ENCODE peak calls at places on chromosomes 12 and 14, in four cellular contexts. T is astrocyte, O is left ventricle myocardium inferior, K is A549. C is an unnamed sample.

GRCh38 chr12:94874086-94874985 is 129.2 kb downstream of the NDUFA12 start:
- DNase-seq in K (no peak), O (no peak), T (no peak), C (no peak)

GRCh38 chr12:15184484-15184883 is 36.7 kb downstream of the RERG start:
- DNase-seq in K (no peak), T (no peak), O (no peak), C (no peak)

GRCh38 chr12:109539508-109539907 is 33.8 kb downstream of the MMAB start:
- DNase-seq in O (no peak), K (no peak), T (peak; percentile 32), C (no peak)

GRCh38 chr14:81351205-81351604 is 48.9 kb downstream of the STON2 start:
- DNase-seq in K (no peak), T (no peak), O (no peak), C (no peak)

GRCh38 chr12:85280984-85281946 is 1.2 kb downstream of the ALX1 start:
- DNase-seq in T (no peak), K (no peak), O (no peak), C (peak; percentile 5)

GRCh38 chr12:1575799-1576401 is 18.5 kb downstream of the FBXL14 start:
- DNase-seq in T (no peak), K (no peak), O (no peak), C (no peak)

GRCh38 chr14:23632461-23633159 is 3.6 kb upstream of the DHRS2 start:
- DNase-seq in K (no peak), O (no peak), T (no peak), C (no peak)

GRCh38 chr12:121025442-121026226 is 9.3 kb upstream of the C12orf43 start:
- DNase-seq in T (no peak), O (no peak), K (peak; percentile 69), C (peak; percentile 96)

GRCh38 chr14:28012629-28013415 is 753.8 kb upstream of the FOXG1 start:
- DNase-seq in T (no peak), K (no peak), O (no peak), C (no peak)

GRCh38 chr14:75459099-75459741 is 31.4 kb downstream of the JDP2 start:
- DNase-seq in K (peak; percentile 19), O (peak; percentile 62), T (no peak), C (peak; percentile 49)

GRCh38 chr14:72565200-72565599 is 328.7 kb downstream of the DPF3 start:
- DNase-seq in T (no peak), K (no peak), O (peak; percentile 53), C (no peak)

GRCh38 chr12:64034901-64035576 is 187.1 kb downstream of the KICS2 start:
- DNase-seq in T (no peak), K (no peak), O (no peak), C (no peak)

GRCh38 chr12:25997401-25997973 is 39.0 kb downstream of the RASSF8 start:
- DNase-seq in T (peak; percentile 96), O (no peak), K (peak; percentile 69), C (no peak)

GRCh38 chr12:75556306-75556899 is 45.0 kb upstream of the KRR1 start:
- DNase-seq in K (peak; percentile 25), O (no peak), T (no peak), C (no peak)

GRCh38 chr14:68569546-68569908 is 223.3 kb downstream of the ZFP36L1 start:
- DNase-seq in T (no peak), O (no peak), K (no peak), C (no peak)

GRCh38 chr14:68569970-68570409 is 222.9 kb downstream of the ZFP36L1 start:
- DNase-seq in T (no peak), O (no peak), K (no peak), C (no peak)

GRCh38 chr14:68571928-68572525 is 220.8 kb downstream of the ZFP36L1 start:
- DNase-seq in K (no peak), O (no peak), T (no peak), C (no peak)

GRCh38 chr14:68573126-68573525 is 219.7 kb downstream of the ZFP36L1 start:
- DNase-seq in K (no peak), O (no peak), T (no peak), C (no peak)

DNA sequence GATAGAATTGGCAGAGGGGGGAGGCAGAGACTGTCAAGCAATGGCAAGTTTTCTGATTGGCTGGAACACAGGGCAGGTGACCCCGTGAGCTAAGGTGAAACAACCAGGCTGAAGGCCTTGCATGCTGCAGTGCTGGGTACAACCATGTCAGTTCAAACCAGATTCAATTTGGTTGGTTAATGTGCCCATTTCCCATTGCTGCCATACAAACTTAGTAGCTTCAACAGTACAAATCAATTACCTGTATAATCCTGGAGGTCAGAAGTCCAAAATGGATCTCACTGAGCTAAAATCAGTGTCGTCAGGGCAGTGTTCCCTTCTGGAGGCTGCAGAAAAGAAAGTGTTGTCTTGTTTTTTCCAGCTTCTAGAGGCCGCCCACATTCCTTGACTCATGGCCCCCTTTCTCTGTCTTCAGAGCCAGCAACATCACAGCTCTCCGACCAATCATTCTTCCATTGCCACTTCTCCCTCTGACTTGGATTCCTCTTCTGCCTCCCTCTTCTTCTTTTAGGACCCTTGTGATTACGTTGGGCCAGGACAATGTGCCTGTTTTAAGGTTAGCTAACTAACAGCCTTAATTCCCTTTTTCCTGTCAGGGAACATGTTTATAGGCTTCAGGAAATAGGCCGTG is 221.7 kb downstream of the ZFP36L1 start:
- DNase-seq in K (no peak), O (no peak), T (no peak), C (no peak)
- H3K4me1 ChIP-seq in K (peaks cover 18% of the 10 kb centered on the region), O (peaks cover 32% of the 10 kb centered on the region), T (peaks cover 11% of the 10 kb centered on the region), C (peaks cover 4% of the 10 kb centered on the region)

DNA sequence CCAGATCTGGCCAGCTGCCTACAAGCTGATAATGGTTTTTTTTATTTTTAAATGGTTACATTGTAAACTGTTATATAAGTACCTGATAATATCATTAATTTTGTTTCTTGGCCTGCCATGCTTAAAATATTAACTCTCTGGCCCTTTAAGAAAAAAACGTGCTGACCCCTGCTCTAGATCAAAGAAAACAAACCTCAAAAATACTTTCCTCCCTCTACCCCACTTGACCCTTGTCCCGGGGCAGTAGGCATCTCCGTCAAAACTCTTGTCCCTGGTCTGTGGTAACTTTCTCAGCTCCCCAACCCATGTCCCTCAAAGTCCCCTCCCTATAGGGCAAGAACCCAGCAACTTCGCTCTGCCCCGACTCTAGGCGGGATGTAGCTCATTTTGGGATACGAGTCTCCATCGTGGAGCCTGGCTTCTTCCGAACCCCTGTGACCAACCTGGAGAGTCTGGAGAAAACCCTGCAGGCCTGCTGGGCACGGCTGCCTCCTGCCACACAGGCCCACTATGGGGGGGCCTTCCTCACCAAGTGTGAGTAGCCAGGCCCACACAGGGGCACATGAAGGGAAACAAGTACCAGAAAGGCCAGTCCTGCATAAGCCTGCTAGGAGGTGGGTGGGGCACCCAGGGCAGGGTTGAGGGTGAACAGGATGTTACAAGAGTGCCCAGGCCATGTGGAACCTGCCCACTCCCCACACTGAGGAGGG is 3.5 kb downstream of the RDH5 start:
- DNase-seq in O (no peak), T (no peak), K (no peak), C (no peak)
- H3K4me1 ChIP-seq in O (peaks cover 91% of the 10 kb centered on the region), T (peaks cover 57% of the 10 kb centered on the region), K (peaks cover 56% of the 10 kb centered on the region), C (peaks cover 8% of the 10 kb centered on the region)

DNA sequence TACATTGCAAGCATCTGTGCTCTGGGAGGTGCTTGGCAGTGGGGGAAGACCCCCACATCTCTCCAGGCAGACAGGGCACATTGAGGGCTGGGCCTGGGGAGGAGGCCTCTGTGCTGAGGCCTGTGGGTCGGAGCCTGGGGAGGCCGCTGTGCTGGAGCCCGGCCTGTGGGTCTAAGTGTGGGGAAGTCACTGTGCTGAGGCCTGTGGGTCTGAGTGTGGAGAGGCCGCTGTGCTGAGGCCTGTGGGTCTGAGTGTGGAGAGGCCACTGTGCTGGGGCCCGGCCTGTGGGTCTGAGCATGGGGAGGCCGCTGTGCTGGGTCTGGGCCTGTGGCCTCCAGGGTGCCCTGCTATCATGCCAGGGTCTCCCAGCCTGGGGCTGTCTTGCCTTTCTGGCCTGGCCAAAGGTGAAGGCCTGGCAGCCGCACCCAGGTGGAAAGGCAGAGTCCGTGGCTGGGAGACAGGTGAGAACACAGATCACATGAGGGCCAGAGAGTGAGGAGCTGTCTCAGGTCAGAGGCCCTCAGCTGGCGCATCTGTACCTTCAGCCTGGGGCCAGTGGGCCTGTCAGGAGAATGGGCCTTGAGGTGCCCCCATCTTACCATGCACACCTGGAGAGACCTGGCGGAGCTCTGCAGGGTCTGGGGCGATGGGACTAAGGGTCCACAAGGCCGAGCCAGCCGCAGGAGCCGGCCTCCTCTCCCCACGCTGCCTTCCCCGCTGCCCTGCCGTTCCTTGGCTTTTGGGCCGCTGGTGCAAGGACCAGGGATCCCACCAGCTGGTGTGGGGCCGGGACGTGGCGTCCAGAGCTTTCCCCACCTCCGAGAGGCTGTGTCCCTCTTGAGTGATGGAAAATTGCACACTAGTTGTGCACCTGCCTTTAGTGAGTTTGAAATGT is 18.6 kb upstream of the CRIP2 start:
- DNase-seq in T (no peak), O (no peak), K (no peak), C (peak; percentile 75)
- H3K4me1 ChIP-seq in T (no peaks in the 10 kb centered on the region), O (peaks cover 8% of the 10 kb centered on the region), K (no peaks in the 10 kb centered on the region), C (no peaks in the 10 kb centered on the region)

GRCh38 chr14:67441672-67442071 is 29.7 kb upstream of the PLEK2 start:
- DNase-seq in K (no peak), T (no peak), O (peak; percentile 60), C (no peak)

GRCh38 chr14:67438969-67439368 is 27.0 kb upstream of the PLEK2 start:
- DNase-seq in K (no peak), O (no peak), T (no peak), C (no peak)

GRCh38 chr14:67444395-67444794 is 32.4 kb upstream of the PLEK2 start:
- DNase-seq in K (no peak), O (no peak), T (no peak), C (peak; percentile 55)

GRCh38 chr14:67440513-67440912 is 28.5 kb upstream of the PLEK2 start:
- DNase-seq in O (no peak), K (no peak), T (no peak), C (peak; percentile 85)

GRCh38 chr14:67442139-67442906 is 30.4 kb upstream of the PLEK2 start:
- DNase-seq in T (no peak), K (no peak), O (no peak), C (no peak)
- H3K4me1 ChIP-seq in T (peaks cover 5% of the 10 kb centered on the region), K (no peaks in the 10 kb centered on the region), O (peaks cover 40% of the 10 kb centered on the region), C (peaks cover 2% of the 10 kb centered on the region)